ENCODE peak calls at places on chromosomes 13 and 19, in nine cellular contexts. G is RWPE2, I is upper lobe of right lung, T is endodermal cell, V is IMR-90, J is psoas muscle, K is tibial nerve, O is body of pancreas, M is astrocyte of the spinal cord. D is an unnamed sample.

GRCh38 chr19:47100290-47100689 is 13.3 kb downstream of the ZC3H4 start:
- DNase-seq in V (no peak), T (no peak), M (no peak), G (no peak), I (no peak), K (no peak), J (peak), O (no peak), D (no peak)

GRCh38 chr13:112733112-112733511 is 43.3 kb downstream of the ATP11A start:
- DNase-seq in O (no peak), T (peak), V (no peak), J (no peak), K (no peak), M (no peak), G (peak), I (no peak), D (no peak)

GRCh38 chr13:35549481-35549880 is 73.0 kb upstream of the MAB21L1 start:
- DNase-seq in J (no peak), T (no peak), G (no peak), M (peak), I (no peak), K (no peak), V (peak), O (no peak), D (peak)

GRCh38 chr13:81171065-81171647 is 830.2 kb upstream of the SPRY2 start:
- DNase-seq in M (peak), J (no peak), K (no peak), I (no peak), O (no peak), T (no peak), V (no peak), G (no peak), D (peak)

GRCh38 chr13:37747071-37747612 is 122.4 kb downstream of the TRPC4 start:
- DNase-seq in J (no peak), I (no peak), K (no peak), O (no peak), M (peak), V (peak), T (no peak), G (no peak), D (no peak)

GRCh38 chr13:72199640-72200039 is 332.6 kb upstream of the DACH1 start:
- DNase-seq in V (no peak), K (no peak), O (no peak), G (no peak), M (no peak), I (no peak), J (no peak), T (no peak), D (no peak)

GRCh38 chr13:111280666-111281577 is 39.5 kb upstream of the TEX29 start:
- DNase-seq in J (no peak), T (no peak), V (peak), K (no peak), G (no peak), O (no peak), I (no peak), M (peak), D (no peak)

GRCh38 chr13:42803563-42804212 is 22.3 kb downstream of the FAM216B start:
- DNase-seq in K (no peak), M (no peak), T (no peak), I (no peak), O (no peak), G (no peak), V (peak), J (no peak), D (no peak)

GRCh38 chr13:63124863-63125262 is 1709.2 kb upstream of the PCDH20 start:
- DNase-seq in M (peak), J (no peak), G (no peak), I (no peak), K (no peak), V (peak), T (no peak), O (no peak), D (peak)

GRCh38 chr13:112995395-112996091 is 26.5 kb downstream of the MCF2L start:
- DNase-seq in G (no peak), T (no peak), V (no peak), J (no peak), O (no peak), M (no peak), I (no peak), K (no peak), D (no peak)

GRCh38 chr13:43268632-43269031 is 245.2 kb downstream of the DNAJC15 start:
- DNase-seq in J (no peak), M (no peak), O (no peak), G (no peak), I (no peak), V (no peak), K (no peak), T (no peak), D (no peak)

GRCh38 chr13:75383064-75383715 is 98.8 kb downstream of the TBC1D4 start:
- DNase-seq in T (no peak), M (no peak), G (no peak), V (no peak), I (no peak), J (no peak), O (no peak), K (no peak), D (no peak)

GRCh38 chr13:23348270-23349126 is 85.0 kb downstream of the SACS start:
- DNase-seq in V (no peak), I (no peak), M (no peak), K (no peak), G (no peak), T (no peak), O (no peak), J (no peak), D (no peak)

GRCh38 chr19:18465964-18466339 is 28.0 kb upstream of the ISYNA1 start:
- DNase-seq in T (no peak), G (no peak), J (no peak), V (no peak), M (no peak), K (no peak), I (no peak), O (no peak), D (no peak)

GRCh38 chr13:51520524-51520923 is 63.7 kb upstream of the WDFY2 start:
- DNase-seq in M (peak), K (no peak), G (no peak), V (peak), O (no peak), I (no peak), T (no peak), J (no peak), D (no peak)

GRCh38 chr13:40897058-40897457 is 107.6 kb downstream of the SLC25A15 start:
- DNase-seq in J (no peak), V (no peak), O (no peak), G (no peak), I (no peak), K (no peak), M (no peak), T (no peak), D (no peak)

GRCh38 chr13:21138561-21138960 is 37.8 kb downstream of the SKA3 start:
- DNase-seq in M (no peak), O (no peak), J (no peak), G (no peak), I (no peak), V (no peak), K (no peak), T (no peak), D (no peak)

GRCh38 chr13:99417151-99417820 is 84.0 kb upstream of the TM9SF2 start:
- DNase-seq in G (no peak), K (no peak), J (peak), V (no peak), T (peak), I (peak), M (no peak), O (no peak), D (no peak)

GRCh38 chr13:20128459-20128927 is 32.4 kb downstream of the GJA3 start:
- DNase-seq in M (no peak), J (no peak), O (peak), K (no peak), G (no peak), V (no peak), I (peak), T (peak), D (peak)

GRCh38 chr19:33465834-33466233 is 55.8 kb downstream of the PEPD start:
- DNase-seq in I (no peak), V (no peak), O (no peak), T (no peak), G (no peak), J (no peak), M (no peak), K (no peak), D (no peak)

GRCh38 chr19:43618921-43619261 is 538 bp downstream of the ZNF428 start:
- DNase-seq in T (no peak), K (no peak), O (no peak), V (peak), G (no peak), I (no peak), M (no peak), J (no peak), D (peak)

GRCh38 chr19:51727349-51727880 is 3.6 kb upstream of the HAS1 start:
- DNase-seq in O (no peak), K (no peak), M (peak), J (no peak), V (no peak), T (no peak), G (no peak), I (no peak), D (no peak)

GRCh38 chr19:6222884-6223283 is 56.9 kb downstream of the MLLT1 start:
- DNase-seq in J (peak), O (no peak), K (no peak), V (no peak), M (no peak), I (no peak), G (no peak), T (no peak), D (no peak)

GRCh38 chr13:28488376-28489005 is 6.4 kb downstream of the FLT1 start:
- DNase-seq in T (no peak), I (no peak), J (no peak), G (no peak), O (no peak), M (no peak), V (no peak), K (no peak), D (peak)

DNA sequence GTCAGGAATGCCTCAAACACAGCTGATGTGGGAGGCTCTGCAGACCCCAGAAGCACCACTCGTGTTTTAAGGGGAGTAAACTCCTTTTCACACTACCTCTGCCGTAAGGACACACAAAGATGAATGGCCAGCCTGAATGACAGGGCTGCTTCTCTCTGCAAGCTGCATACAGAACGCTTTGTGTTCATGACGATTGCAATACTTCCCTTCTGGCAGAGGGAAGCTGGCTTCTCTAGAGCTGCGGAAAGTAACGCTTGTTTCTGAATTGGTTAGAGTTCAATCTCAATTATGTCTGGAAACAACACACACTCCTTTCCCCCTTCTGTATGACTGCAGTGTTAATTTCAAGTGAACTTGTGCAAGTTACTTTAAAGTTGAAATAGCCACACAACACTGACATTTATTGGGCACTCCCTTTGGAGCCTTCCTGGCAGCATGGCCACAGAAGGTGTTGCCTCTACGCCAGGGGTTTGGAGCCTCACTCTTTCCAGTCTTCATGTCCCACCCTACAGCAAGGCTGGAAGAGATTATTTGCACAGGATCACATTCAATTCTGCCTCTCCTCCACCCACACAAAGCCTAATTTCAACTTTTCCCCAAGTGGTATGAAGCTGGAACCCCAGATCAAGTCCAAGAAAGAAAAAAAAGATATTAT is 242.6 kb downstream of the NDFIP2 start:
- DNase-seq in I (no peak), G (no peak), K (no peak), J (no peak), M (no peak), T (no peak), O (no peak), V (no peak), D (no peak)
- H3K4me3 ChIP-seq in I (no peak), G (no peak), K (no peak), J (peak), M (no peak), T (no peak), O (no peak), V (no peak), D (no peak)

GRCh38 chr19:5016781-5017180 is 47.9 kb downstream of the KDM4B start:
- DNase-seq in V (no peak), G (no peak), K (no peak), M (no peak), J (no peak), I (no peak), T (no peak), O (no peak), D (no peak)

GRCh38 chr19:5018224-5019015 is 49.5 kb downstream of the KDM4B start:
- DNase-seq in T (no peak), I (no peak), M (peak), K (no peak), J (no peak), V (peak), G (no peak), O (no peak), D (no peak)

GRCh38 chr19:5016268-5016667 is 47.4 kb downstream of the KDM4B start:
- DNase-seq in I (no peak), G (no peak), K (no peak), M (no peak), O (no peak), T (no peak), V (no peak), J (no peak), D (no peak)

GRCh38 chr19:5014941-5015340 is 46.0 kb downstream of the KDM4B start:
- DNase-seq in I (no peak), K (no peak), O (no peak), J (no peak), M (no peak), T (no peak), G (no peak), V (no peak), D (no peak)

GRCh38 chr19:5017235-5017634 is 48.3 kb downstream of the KDM4B start:
- DNase-seq in J (no peak), G (no peak), T (no peak), O (no peak), M (no peak), V (no peak), I (no peak), K (no peak), D (no peak)
- TF ChIP-seq CTCF in J (no peak), G (peak), T (no peak), O (no peak), M (no peak), V (no peak), I (no peak), K (no peak), D (no peak)

GRCh38 chr13:104015646-104016396 is 949.6 kb upstream of the SLC10A2 start:
- DNase-seq in O (no peak), K (no peak), M (peak), I (no peak), G (no peak), J (no peak), T (no peak), V (peak), D (no peak)

GRCh38 chr13:104008075-104008474 is 941.9 kb upstream of the SLC10A2 start:
- DNase-seq in I (no peak), M (no peak), G (no peak), O (no peak), J (no peak), T (no peak), K (no peak), V (no peak), D (no peak)

GRCh38 chr13:104008571-104009435 is 942.6 kb upstream of the SLC10A2 start:
- DNase-seq in J (no peak), M (peak), I (no peak), G (no peak), O (no peak), K (no peak), V (peak), T (no peak), D (no peak)

GRCh38 chr13:104014803-104015645 is 948.8 kb upstream of the SLC10A2 start:
- DNase-seq in J (no peak), K (no peak), T (no peak), I (no peak), V (peak), O (no peak), M (peak), G (no peak), D (no peak)

GRCh38 chr13:104011505-104012270 is 945.5 kb upstream of the SLC10A2 start:
- DNase-seq in I (no peak), T (peak), V (no peak), G (no peak), J (peak), M (peak), K (no peak), O (peak), D (no peak)
- H3K4me3 ChIP-seq in I (no peak), T (no peak), V (no peak), G (no peak), J (peak), M (no peak), K (no peak), O (no peak), D (no peak)

GRCh38 chr19:14073232-14073924 is 792 bp downstream of the MISP3 start:
- DNase-seq in V (peak), M (peak), O (peak), K (peak), T (peak), G (no peak), I (peak), J (peak), D (peak)
- TF ChIP-seq CTCF in V (peak), M (peak), O (peak), K (peak), T (peak), G (peak), I (no peak), J (peak), D (peak)

GRCh38 chr19:45512881-45513483 is 5.7 kb downstream of the VASP start:
- DNase-seq in J (no peak), M (no peak), T (no peak), G (no peak), K (no peak), O (no peak), I (no peak), V (no peak), D (no peak)

GRCh38 chr19:45517238-45517637 is 10.0 kb downstream of the VASP start:
- DNase-seq in T (no peak), J (peak), G (no peak), K (no peak), I (no peak), M (no peak), O (no peak), V (no peak), D (no peak)

GRCh38 chr19:45515807-45516401 is 8.6 kb downstream of the VASP start:
- DNase-seq in J (no peak), V (no peak), G (no peak), T (no peak), O (no peak), M (no peak), K (no peak), I (peak), D (no peak)

GRCh38 chr19:45514376-45515051 is 7.2 kb downstream of the VASP start:
- DNase-seq in K (no peak), I (peak), T (no peak), O (peak), J (no peak), G (no peak), V (no peak), M (no peak), D (no peak)

GRCh38 chr19:45515081-45515624 is 7.9 kb downstream of the VASP start:
- DNase-seq in V (no peak), M (no peak), T (no peak), K (peak), I (peak), J (peak), O (peak), G (no peak), D (peak)
- H3K4me3 ChIP-seq in V (no peak), M (no peak), T (no peak), K (no peak), I (no peak), J (no peak), O (no peak), G (no peak), D (no peak)